ENCODE peak calls at places on chromosomes 13 and 19, in seven cellular contexts. I, O, L, N, P, V and B are unnamed samples.
A peak's percentile ranks its signal among the peaks of the same experiment; 100 is the strongest.

GRCh38 chr19:39422020-39422419 is 9.6 kb downstream of the PLEKHG2 start:
- DNase-seq in I (no peak), O (no peak), L (no peak), N (no peak), P (no peak), V (no peak), B (no peak)

GRCh38 chr13:101673360-101674105 is 221.1 kb downstream of the ITGBL1 start:
- DNase-seq in I (no peak), O (no peak), L (no peak), N (no peak), P (no peak), V (no peak), B (no peak)

GRCh38 chr13:96491103-96491502 is 401.2 kb downstream of the HS6ST3 start:
- DNase-seq in I (no peak), O (no peak), L (no peak), N (no peak), P (no peak), V (no peak), B (no peak)

GRCh38 chr13:35765387-35765786 is 288.9 kb upstream of the MAB21L1 start:
- DNase-seq in I (no peak), O (no peak), L (no peak), N (no peak), P (no peak), V (no peak), B (no peak)

GRCh38 chr13:108096301-108096700 is 119.0 kb downstream of the LIG4 start:
- DNase-seq in I (no peak), O (no peak), L (no peak), N (no peak), P (no peak), V (no peak), B (no peak)

GRCh38 chr19:33524024-33524664 is 2.6 kb upstream of the PEPD start:
- DNase-seq in I (no peak), O (peak; percentile 64), L (no peak), N (no peak), P (no peak), V (peak; percentile 55), B (peak; percentile 61)

GRCh38 chr13:95335667-95336066 is 34.4 kb upstream of the ABCC4 start:
- DNase-seq in I (no peak), O (no peak), L (no peak), N (no peak), P (no peak), V (no peak), B (no peak)

GRCh38 chr19:21092107-21092506 is 10.1 kb downstream of the ZNF714 start:
- DNase-seq in I (no peak), O (no peak), L (no peak), N (peak; percentile 33), P (no peak), V (no peak), B (no peak)

GRCh38 chr13:97490702-97491307 is 56.8 kb downstream of the RAP2A start:
- DNase-seq in I (no peak), O (no peak), L (no peak), N (no peak), P (no peak), V (no peak), B (no peak)

GRCh38 chr19:38385057-38385803 is 2.6 kb downstream of the GGN start:
- DNase-seq in I (no peak), O (no peak), L (no peak), N (no peak), P (no peak), V (no peak), B (no peak)

GRCh38 chr13:42027286-42027685 is 21.2 kb upstream of the DGKH start:
- DNase-seq in I (no peak), O (no peak), L (no peak), N (no peak), P (no peak), V (no peak), B (no peak)

GRCh38 chr13:31175847-31176536 is 14.3 kb upstream of the HSPH1 start:
- DNase-seq in I (no peak), O (no peak), L (no peak), N (no peak), P (no peak), V (no peak), B (no peak)

GRCh38 chr19:19385900-19386339 is 19.6 kb upstream of the GATAD2A start:
- DNase-seq in I (peak; percentile 65), O (no peak), L (no peak), N (no peak), P (no peak), V (no peak), B (no peak)

GRCh38 chr13:21670883-21671792 is at the start of gene FGF9:
- DNase-seq in I (peak; percentile 80), O (peak; percentile 91), L (peak; percentile 39), N (peak; percentile 32), P (peak; percentile 87), V (peak; percentile 87), B (peak; percentile 81)

GRCh38 chr13:113532156-113532806 is 41.8 kb upstream of the DCUN1D2 start:
- DNase-seq in I (no peak), O (no peak), L (no peak), N (no peak), P (no peak), V (no peak), B (no peak)

GRCh38 chr13:47499358-47500150 is 501.5 kb downstream of the SUCLA2 start:
- DNase-seq in I (no peak), O (no peak), L (peak; percentile 23), N (peak; percentile 92), P (no peak), V (no peak), B (no peak)

GRCh38 chr19:1725100-1726064 is 27.9 kb upstream of the ONECUT3 start:
- DNase-seq in I (no peak), O (peak; percentile 33), L (no peak), N (peak; percentile 4), P (peak; percentile 86), V (peak; percentile 70), B (peak; percentile 21)

GRCh38 chr19:3586124-3586626 is 897 bp downstream of the GIPC3 start:
- DNase-seq in I (peak; percentile 63), O (peak; percentile 43), L (peak; percentile 32), N (no peak), P (peak; percentile 70), V (no peak), B (no peak)

GRCh38 chr13:76921516-76921915 is 26.8 kb upstream of the ACOD1 start:
- DNase-seq in I (no peak), O (no peak), L (no peak), N (no peak), P (no peak), V (no peak), B (no peak)